ENCODE peak calls at places on chromosome 1, in seven cellular contexts. One of them, this sample, is unnamed.

GRCh38 chr1:40692429-40692905 is 963 bp downstream of the NFYC start:
- DNase-seq in cardiac fibroblast: peak
- DNase-seq in fibroblast of pulmonary artery: peak
- DNase-seq in cardiac muscle cell: peak
- DNase-seq in BJ: no peak
- DNase-seq in K562: no peak
- DNase-seq in GM23248: peak
- DNase-seq in this sample: no peak

GRCh38 chr1:40313329-40313957 is 3.6 kb downstream of the COL9A2 start:
- DNase-seq in cardiac fibroblast: peak
- DNase-seq in fibroblast of pulmonary artery: no peak
- DNase-seq in cardiac muscle cell: no peak
- DNase-seq in BJ: no peak
- DNase-seq in K562: no peak
- DNase-seq in GM23248: peak
- DNase-seq in this sample: no peak

GRCh38 chr1:93804412-93804811 is 74.6 kb downstream of the DNTTIP2 start:
- DNase-seq in cardiac fibroblast: peak
- DNase-seq in fibroblast of pulmonary artery: peak
- DNase-seq in cardiac muscle cell: no peak
- DNase-seq in BJ: peak
- DNase-seq in K562: no peak
- DNase-seq in GM23248: peak
- DNase-seq in this sample: no peak

GRCh38 chr1:58927722-58928085 is 143.9 kb upstream of the JUN start:
- DNase-seq in cardiac fibroblast: peak
- DNase-seq in fibroblast of pulmonary artery: no peak
- DNase-seq in cardiac muscle cell: no peak
- DNase-seq in BJ: no peak
- DNase-seq in K562: no peak
- DNase-seq in GM23248: no peak
- DNase-seq in this sample: no peak

GRCh38 chr1:117616356-117616755 is 10.5 kb downstream of the TENT5C start:
- DNase-seq in cardiac fibroblast: no peak
- DNase-seq in fibroblast of pulmonary artery: no peak
- DNase-seq in cardiac muscle cell: no peak
- DNase-seq in BJ: no peak
- DNase-seq in K562: no peak
- DNase-seq in GM23248: no peak
- DNase-seq in this sample: no peak

GRCh38 chr1:181772714-181773113 is 288.8 kb downstream of the ZNF648 start:
- DNase-seq in cardiac fibroblast: no peak
- DNase-seq in fibroblast of pulmonary artery: no peak
- DNase-seq in cardiac muscle cell: no peak
- DNase-seq in BJ: no peak
- DNase-seq in K562: no peak
- DNase-seq in GM23248: no peak
- DNase-seq in this sample: no peak

GRCh38 chr1:58929667-58930325 is 145.9 kb upstream of the JUN start:
- DNase-seq in cardiac fibroblast: peak
- DNase-seq in fibroblast of pulmonary artery: no peak
- DNase-seq in cardiac muscle cell: no peak
- DNase-seq in BJ: no peak
- DNase-seq in K562: peak
- DNase-seq in GM23248: no peak
- DNase-seq in this sample: no peak

GRCh38 chr1:60621524-60621923 is 460.8 kb upstream of the NFIA start:
- DNase-seq in cardiac fibroblast: peak
- DNase-seq in fibroblast of pulmonary artery: peak
- DNase-seq in cardiac muscle cell: no peak
- DNase-seq in BJ: no peak
- DNase-seq in K562: no peak
- DNase-seq in GM23248: no peak
- DNase-seq in this sample: no peak

GRCh38 chr1:58768971-58769808 is 14.7 kb downstream of the JUN start:
- DNase-seq in cardiac fibroblast: peak
- DNase-seq in fibroblast of pulmonary artery: peak
- DNase-seq in cardiac muscle cell: peak
- DNase-seq in BJ: no peak
- DNase-seq in K562: peak
- DNase-seq in GM23248: peak
- DNase-seq in this sample: peak

GRCh38 chr1:228778946-228779345 is 43.7 kb downstream of the RHOU start:
- DNase-seq in cardiac fibroblast: no peak
- DNase-seq in fibroblast of pulmonary artery: no peak
- DNase-seq in cardiac muscle cell: no peak
- DNase-seq in BJ: no peak
- DNase-seq in K562: no peak
- DNase-seq in GM23248: peak
- DNase-seq in this sample: peak

GRCh38 chr1:9840176-9840575 is 16.4 kb upstream of the CLSTN1 start:
- DNase-seq in cardiac fibroblast: no peak
- DNase-seq in fibroblast of pulmonary artery: no peak
- DNase-seq in cardiac muscle cell: no peak
- DNase-seq in BJ: no peak
- DNase-seq in K562: no peak
- DNase-seq in GM23248: no peak
- DNase-seq in this sample: no peak

GRCh38 chr1:105997516-105997915 is 1059.0 kb upstream of the PRMT6 start:
- DNase-seq in cardiac fibroblast: no peak
- DNase-seq in fibroblast of pulmonary artery: no peak
- DNase-seq in cardiac muscle cell: no peak
- DNase-seq in BJ: no peak
- DNase-seq in K562: no peak
- DNase-seq in GM23248: no peak
- DNase-seq in this sample: no peak

GRCh38 chr1:5990913-5991783 is 1.1 kb downstream of the NPHP4 start:
- DNase-seq in cardiac fibroblast: peak
- DNase-seq in fibroblast of pulmonary artery: peak
- DNase-seq in cardiac muscle cell: peak
- DNase-seq in BJ: no peak
- DNase-seq in K562: peak
- DNase-seq in GM23248: peak
- DNase-seq in this sample: peak

GRCh38 chr1:9942399-9942938 is 722 bp downstream of the LZIC start:
- DNase-seq in cardiac fibroblast: peak
- DNase-seq in fibroblast of pulmonary artery: peak
- DNase-seq in cardiac muscle cell: peak
- DNase-seq in BJ: no peak
- DNase-seq in K562: peak
- DNase-seq in GM23248: peak
- DNase-seq in this sample: no peak

GRCh38 chr1:29786791-29787732 is 550.7 kb downstream of the PTPRU start:
- DNase-seq in cardiac fibroblast: no peak
- DNase-seq in fibroblast of pulmonary artery: no peak
- DNase-seq in cardiac muscle cell: no peak
- DNase-seq in BJ: no peak
- DNase-seq in K562: no peak
- DNase-seq in GM23248: no peak
- DNase-seq in this sample: no peak

GRCh38 chr1:25503551-25504426 is 39.6 kb upstream of the LDLRAP1 start:
- DNase-seq in cardiac fibroblast: peak
- DNase-seq in fibroblast of pulmonary artery: no peak
- DNase-seq in cardiac muscle cell: peak
- DNase-seq in BJ: no peak
- DNase-seq in K562: peak
- DNase-seq in GM23248: peak
- DNase-seq in this sample: peak

GRCh38 chr1:162878000-162878596 is 17.1 kb upstream of the CCDC190 start:
- DNase-seq in cardiac fibroblast: peak
- DNase-seq in fibroblast of pulmonary artery: peak
- DNase-seq in cardiac muscle cell: peak
- DNase-seq in BJ: no peak
- DNase-seq in K562: peak
- DNase-seq in GM23248: peak
- DNase-seq in this sample: peak

GRCh38 chr1:40132383-40133121 is 28.6 kb upstream of the RLF start:
- DNase-seq in cardiac fibroblast: no peak
- DNase-seq in fibroblast of pulmonary artery: no peak
- DNase-seq in cardiac muscle cell: no peak
- DNase-seq in BJ: no peak
- DNase-seq in K562: no peak
- DNase-seq in GM23248: peak
- DNase-seq in this sample: no peak

GRCh38 chr1:49728377-49728776 is 295.4 kb downstream of the AGBL4 start:
- DNase-seq in cardiac fibroblast: peak
- DNase-seq in fibroblast of pulmonary artery: no peak
- DNase-seq in cardiac muscle cell: no peak
- DNase-seq in BJ: no peak
- DNase-seq in K562: no peak
- DNase-seq in GM23248: no peak
- DNase-seq in this sample: no peak

GRCh38 chr1:112807117-112807516 is 92.0 kb upstream of the PPM1J start:
- DNase-seq in cardiac fibroblast: no peak
- DNase-seq in fibroblast of pulmonary artery: no peak
- DNase-seq in cardiac muscle cell: no peak
- DNase-seq in BJ: no peak
- DNase-seq in K562: no peak
- DNase-seq in GM23248: no peak
- DNase-seq in this sample: no peak

GRCh38 chr1:196271212-196271947 is 336.9 kb downstream of the KCNT2 start:
- DNase-seq in cardiac fibroblast: no peak
- DNase-seq in fibroblast of pulmonary artery: no peak
- DNase-seq in cardiac muscle cell: no peak
- DNase-seq in BJ: no peak
- DNase-seq in K562: no peak
- DNase-seq in GM23248: no peak
- DNase-seq in this sample: no peak

GRCh38 chr1:20600156-20600555 is 11.3 kb downstream of the CDA start:
- DNase-seq in cardiac fibroblast: no peak
- DNase-seq in fibroblast of pulmonary artery: no peak
- DNase-seq in cardiac muscle cell: no peak
- DNase-seq in BJ: no peak
- DNase-seq in K562: no peak
- DNase-seq in GM23248: no peak
- DNase-seq in this sample: no peak

GRCh38 chr1:26370591-26371382 is 1.8 kb downstream of the ZNF683 start:
- DNase-seq in cardiac fibroblast: no peak
- DNase-seq in fibroblast of pulmonary artery: no peak
- DNase-seq in cardiac muscle cell: no peak
- DNase-seq in BJ: no peak
- DNase-seq in K562: no peak
- DNase-seq in GM23248: no peak
- DNase-seq in this sample: no peak

DNA sequence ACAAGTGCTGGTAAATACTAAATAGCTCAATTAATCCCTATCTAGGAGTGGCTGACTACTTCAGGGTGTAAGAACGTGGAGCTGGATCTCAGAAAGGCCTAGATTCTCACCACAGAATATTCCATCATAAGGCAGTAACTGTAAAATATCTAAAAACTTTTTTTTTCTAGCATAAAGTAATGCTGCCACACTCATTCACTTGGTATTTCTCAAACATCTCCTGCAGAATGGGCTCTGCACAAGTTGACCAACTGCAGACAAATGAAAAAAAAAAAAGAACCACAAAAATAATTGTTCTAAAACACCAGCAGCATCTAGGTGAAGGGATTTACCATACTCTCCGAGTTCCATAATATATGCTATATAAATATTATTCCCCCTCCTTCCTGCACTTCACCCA is 9.0 kb downstream of the VSIG8 start:
- DNase-seq in cardiac fibroblast: peak
- DNase-seq in fibroblast of pulmonary artery: no peak
- DNase-seq in cardiac muscle cell: no peak
- DNase-seq in BJ: no peak
- DNase-seq in K562: no peak
- DNase-seq in GM23248: peak
- DNase-seq in this sample: no peak
- H3K4me3 ChIP-seq in cardiac fibroblast: no peak
- H3K4me3 ChIP-seq in fibroblast of pulmonary artery: no peak
- H3K4me3 ChIP-seq in cardiac muscle cell: no peak
- H3K4me3 ChIP-seq in BJ: no peak
- H3K4me3 ChIP-seq in K562: no peak
- H3K4me3 ChIP-seq in GM23248: peak
- H3K4me3 ChIP-seq in this sample: no peak

GRCh38 chr1:16012590-16013219 is 5.1 kb downstream of the HSPB7 start:
- DNase-seq in cardiac fibroblast: peak
- DNase-seq in fibroblast of pulmonary artery: peak
- DNase-seq in cardiac muscle cell: peak
- DNase-seq in BJ: no peak
- DNase-seq in K562: peak
- DNase-seq in GM23248: peak
- DNase-seq in this sample: peak
- H3K4me3 ChIP-seq in cardiac fibroblast: peak
- H3K4me3 ChIP-seq in fibroblast of pulmonary artery: peak
- H3K4me3 ChIP-seq in cardiac muscle cell: peak
- H3K4me3 ChIP-seq in BJ: peak
- H3K4me3 ChIP-seq in K562: peak
- H3K4me3 ChIP-seq in GM23248: peak
- H3K4me3 ChIP-seq in this sample: peak

DNA sequence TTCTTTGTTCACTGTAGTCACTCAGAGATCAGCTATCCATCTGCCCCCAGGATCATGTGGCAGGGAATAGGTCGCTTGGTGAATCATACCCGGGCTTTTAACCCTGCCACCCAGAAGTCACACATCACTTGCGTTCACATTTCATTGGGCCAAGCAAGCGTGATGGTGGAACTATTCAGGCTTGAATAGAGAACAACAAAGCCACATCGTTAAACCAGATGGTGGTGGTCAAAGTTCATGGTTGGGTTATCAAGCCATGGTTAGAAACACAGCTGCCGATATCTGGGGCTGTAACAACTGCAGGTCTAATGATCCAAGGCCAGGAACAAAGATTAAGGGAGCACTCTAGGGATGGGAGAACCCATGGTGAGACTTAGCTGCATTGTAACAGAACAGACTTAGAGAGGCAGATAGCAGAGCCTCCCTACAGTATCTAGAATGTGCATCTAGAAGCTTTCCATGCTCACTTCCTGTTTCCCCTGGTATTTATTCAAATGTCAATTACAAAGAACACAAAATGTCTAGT is 40.0 kb upstream of the PTPRC start:
- DNase-seq in cardiac fibroblast: no peak
- DNase-seq in fibroblast of pulmonary artery: no peak
- DNase-seq in cardiac muscle cell: no peak
- DNase-seq in BJ: no peak
- DNase-seq in K562: no peak
- DNase-seq in GM23248: no peak
- DNase-seq in this sample: no peak
- H3K4me3 ChIP-seq in cardiac fibroblast: no peak
- H3K4me3 ChIP-seq in fibroblast of pulmonary artery: no peak
- H3K4me3 ChIP-seq in cardiac muscle cell: no peak
- H3K4me3 ChIP-seq in BJ: no peak
- H3K4me3 ChIP-seq in K562: no peak
- H3K4me3 ChIP-seq in GM23248: no peak
- H3K4me3 ChIP-seq in this sample: no peak

DNA sequence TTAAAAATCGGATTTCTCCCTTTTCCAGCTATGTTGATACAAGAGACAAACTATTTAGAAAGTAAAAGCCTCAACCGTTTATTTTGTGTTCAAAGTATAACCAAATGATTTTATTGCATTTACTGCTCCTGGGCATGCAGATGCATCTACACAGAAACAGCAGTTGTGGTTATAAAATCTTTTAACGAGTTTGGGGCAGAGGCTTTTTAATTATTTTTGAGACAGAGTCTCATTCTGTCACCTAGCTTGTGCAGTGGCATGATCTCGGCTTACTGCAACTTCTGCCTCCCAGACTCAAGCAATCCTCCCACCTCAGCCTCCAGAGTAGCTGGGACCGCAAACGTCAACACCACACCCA is 33.6 kb downstream of the ZNF496 start:
- DNase-seq in cardiac fibroblast: no peak
- DNase-seq in fibroblast of pulmonary artery: no peak
- DNase-seq in cardiac muscle cell: no peak
- DNase-seq in BJ: no peak
- DNase-seq in K562: no peak
- DNase-seq in GM23248: no peak
- DNase-seq in this sample: no peak
- H3K4me3 ChIP-seq in cardiac fibroblast: no peak
- H3K4me3 ChIP-seq in fibroblast of pulmonary artery: no peak
- H3K4me3 ChIP-seq in cardiac muscle cell: no peak
- H3K4me3 ChIP-seq in BJ: no peak
- H3K4me3 ChIP-seq in K562: no peak
- H3K4me3 ChIP-seq in GM23248: no peak
- H3K4me3 ChIP-seq in this sample: no peak

This sample was measured in gastrocnemius medialis.